ENCODE peak calls at places on chromosomes 1 and 21, in nine cellular contexts. D is keratinocyte, X is SK-N-SH, I is neuronal stem cell, A is GM23248, F is A549, V is neural progenitor cell, R is IMR-90, M is HCT116. N is an unnamed sample.

GRCh38 chr1:9291914-9292360 is 757 bp upstream of the SPSB1 start:
- DNase-seq in D (no peak), X (peak), I (peak), A (peak), F (peak), V (peak), R (peak), M (no peak), N (peak)

GRCh38 chr1:41843378-41843777 is 75.3 kb downstream of the HIVEP3 start:
- DNase-seq in D (no peak), X (no peak), I (no peak), A (peak), F (no peak), V (no peak), R (peak), M (no peak), N (peak)

GRCh38 chr1:246726881-246727280 is 2.7 kb downstream of the SCCPDH start:
- DNase-seq in D (no peak), X (no peak), I (no peak), A (no peak), F (no peak), V (no peak), R (no peak), M (no peak), N (no peak)

GRCh38 chr1:173213665-173214064 is 6.5 kb upstream of the TNFSF4 start:
- DNase-seq in D (no peak), X (no peak), I (no peak), A (no peak), F (no peak), V (no peak), R (no peak), M (no peak), N (peak)

GRCh38 chr1:65658122-65658521 is 134.6 kb upstream of the PDE4B start:
- DNase-seq in D (no peak), X (no peak), I (no peak), A (peak), F (no peak), V (no peak), R (peak), M (no peak), N (peak)

GRCh38 chr1:87685366-87686136 is 356.9 kb downstream of the LMO4 start:
- DNase-seq in D (no peak), X (no peak), I (no peak), A (no peak), F (no peak), V (peak), R (peak), M (no peak), N (no peak)

GRCh38 chr21:45049725-45050359 is 24.5 kb upstream of the ADARB1 start:
- DNase-seq in D (no peak), X (no peak), I (no peak), A (peak), F (no peak), V (peak), R (peak), M (no peak), N (peak)

GRCh38 chr1:162626089-162626488 is 6.2 kb upstream of the DDR2 start:
- DNase-seq in D (no peak), X (no peak), I (no peak), A (peak), F (no peak), V (no peak), R (peak), M (no peak), N (no peak)

GRCh38 chr1:23634840-23635642 is 56.6 kb upstream of the RPL11 start:
- DNase-seq in D (no peak), X (peak), I (peak), A (peak), F (peak), V (peak), R (peak), M (peak), N (peak)

GRCh38 chr1:71522721-71523120 is 441.9 kb upstream of the ZRANB2 start:
- DNase-seq in D (no peak), X (no peak), I (no peak), A (peak), F (no peak), V (no peak), R (no peak), M (no peak), N (peak)

GRCh38 chr21:35156293-35156976 is 107.3 kb upstream of the RUNX1 start:
- DNase-seq in D (no peak), X (no peak), I (no peak), A (no peak), F (peak), V (no peak), R (no peak), M (no peak), N (no peak)

GRCh38 chr1:168082008-168082876 is 54.5 kb downstream of the GPR161 start:
- DNase-seq in D (no peak), X (peak), I (peak), A (peak), F (peak), V (peak), R (peak), M (peak), N (peak)

GRCh38 chr1:179175011-179175934 is 54.2 kb downstream of the ABL2 start:
- DNase-seq in D (no peak), X (no peak), I (no peak), A (peak), F (peak), V (no peak), R (peak), M (no peak), N (peak)

GRCh38 chr21:44710294-44710665 is 1.1 kb downstream of the TSPEAR start:
- DNase-seq in D (no peak), X (peak), I (no peak), A (no peak), F (no peak), V (peak), R (no peak), M (no peak), N (no peak)

GRCh38 chr1:179589524-179589923 is 2.1 kb upstream of the TDRD5 start:
- DNase-seq in D (no peak), X (no peak), I (no peak), A (peak), F (no peak), V (no peak), R (no peak), M (no peak), N (no peak)

GRCh38 chr1:36922593-36923251 is 111.6 kb downstream of the GRIK3 start:
- DNase-seq in D (no peak), X (no peak), I (no peak), A (no peak), F (no peak), V (no peak), R (no peak), M (no peak), N (no peak)

GRCh38 chr1:159951016-159951415 is 3.0 kb downstream of the SLAMF9 start:
- DNase-seq in D (no peak), X (no peak), I (no peak), A (no peak), F (no peak), V (no peak), R (no peak), M (no peak), N (no peak)
- H3K4me2 ChIP-seq in D (no peak), X (no peak), I (no peak), A (no peak), F (no peak), V (no peak), R (no peak), M (no peak), N (no peak)

DNA sequence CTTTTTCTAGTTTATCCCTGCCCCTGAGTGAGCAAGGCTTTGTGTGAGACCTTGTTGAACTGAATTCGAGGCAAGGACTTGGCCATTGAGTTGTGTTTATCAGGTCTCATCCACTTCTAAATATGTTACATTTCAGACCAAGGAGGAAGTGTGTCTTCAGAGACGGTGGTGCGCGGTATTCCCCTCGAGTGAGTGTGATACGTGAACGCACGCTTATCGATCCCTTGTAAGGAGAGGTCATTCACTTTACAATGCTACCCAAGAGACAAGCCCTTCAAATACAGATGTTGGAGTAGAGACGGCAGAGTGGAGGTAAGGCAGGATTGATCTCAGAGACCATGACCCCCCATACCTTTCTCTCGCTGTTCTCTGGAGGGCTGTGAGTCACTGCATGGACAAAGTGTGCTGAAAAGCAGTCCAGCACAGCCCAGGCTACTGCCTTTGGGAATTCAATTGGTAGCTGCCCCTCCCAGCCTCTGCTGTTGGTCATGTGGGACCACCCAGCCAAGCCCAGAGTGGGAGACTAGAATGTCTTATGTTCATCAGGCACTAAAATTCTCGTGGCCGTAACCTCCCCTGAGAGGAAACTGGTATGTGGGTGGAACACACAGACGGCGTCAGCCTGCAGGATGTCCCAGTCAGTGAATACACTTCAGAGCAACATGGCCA is 16.3 kb upstream of the MTARC1 start:
- DNase-seq in D (no peak), X (no peak), I (no peak), A (no peak), F (no peak), V (no peak), R (no peak), M (no peak), N (no peak)
- H3K4me2 ChIP-seq in D (no peak), X (no peak), I (no peak), A (no peak), F (no peak), V (no peak), R (no peak), M (no peak), N (no peak)

DNA sequence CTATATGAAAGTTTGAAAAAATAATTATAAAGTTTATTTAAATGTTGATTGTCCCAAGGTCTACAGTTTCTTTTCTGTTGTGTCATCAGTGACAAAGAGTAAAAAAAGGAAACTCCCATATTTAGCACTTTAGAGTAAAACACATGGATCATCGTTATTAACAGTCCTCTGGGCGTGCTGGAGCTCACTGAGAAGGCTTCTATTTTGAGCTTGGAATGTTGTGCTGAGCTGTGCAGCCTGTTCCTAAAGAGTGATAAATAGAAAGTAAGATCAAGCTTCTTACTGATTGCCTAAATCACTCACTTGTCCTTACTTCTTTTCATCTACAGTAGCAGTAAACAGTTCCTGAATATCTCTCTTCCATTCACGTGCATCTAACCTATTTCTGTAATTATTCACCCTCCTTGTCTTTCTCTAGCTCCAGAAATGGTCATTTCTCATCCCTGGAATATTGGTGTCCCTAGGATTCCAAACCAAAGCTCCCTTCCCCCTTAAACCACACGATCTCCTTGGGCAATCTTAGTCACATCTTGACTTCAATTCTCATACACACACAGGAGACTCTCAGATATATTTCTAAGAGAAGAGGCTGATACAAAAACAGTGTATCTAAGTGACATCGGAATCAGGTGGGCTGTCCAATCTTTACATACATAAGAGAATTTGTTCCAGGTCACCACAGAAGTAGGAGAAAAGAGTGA is 11.9 kb downstream of the GBP5 start:
- DNase-seq in D (no peak), X (no peak), I (no peak), A (peak), F (no peak), V (no peak), R (no peak), M (no peak), N (no peak)
- H3K4me2 ChIP-seq in D (no peak), X (peak), I (no peak), A (peak), F (no peak), V (no peak), R (no peak), M (peak), N (no peak)

GRCh38 chr1:93701619-93702018 is 20.0 kb upstream of the BCAR3 start:
- DNase-seq in D (peak), X (peak), I (no peak), A (peak), F (peak), V (no peak), R (peak), M (peak), N (peak)

GRCh38 chr1:93702828-93703183 is 21.2 kb upstream of the BCAR3 start:
- DNase-seq in D (no peak), X (no peak), I (no peak), A (no peak), F (peak), V (no peak), R (no peak), M (no peak), N (no peak)

GRCh38 chr1:93702102-93702827 is 20.6 kb upstream of the BCAR3 start:
- DNase-seq in D (no peak), X (peak), I (no peak), A (peak), F (no peak), V (no peak), R (no peak), M (no peak), N (peak)

GRCh38 chr1:93704063-93704462 is 22.4 kb upstream of the BCAR3 start:
- DNase-seq in D (no peak), X (no peak), I (no peak), A (no peak), F (no peak), V (no peak), R (no peak), M (no peak), N (no peak)

DNA sequence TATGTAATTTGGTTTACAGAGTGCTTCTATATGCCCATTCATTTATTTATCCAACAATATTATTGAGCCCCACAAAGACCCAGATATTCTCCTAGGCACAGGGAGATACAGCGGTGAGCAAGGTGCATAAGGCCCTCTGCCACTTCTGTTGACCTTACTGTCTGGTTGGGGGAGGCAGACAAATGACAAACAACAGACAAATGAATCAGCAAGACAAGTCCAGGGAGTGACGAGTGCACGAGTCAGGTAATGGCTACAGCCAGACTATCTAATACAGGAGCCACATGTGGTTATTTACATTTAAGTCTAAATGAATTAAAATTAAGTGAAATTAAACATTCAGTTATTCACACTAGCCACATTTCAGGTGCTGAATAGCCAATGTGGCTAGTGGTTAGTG is 22.0 kb upstream of the BCAR3 start:
- DNase-seq in D (no peak), X (no peak), I (no peak), A (peak), F (peak), V (no peak), R (peak), M (no peak), N (peak)
- H3K4me2 ChIP-seq in D (no peak), X (no peak), I (no peak), A (no peak), F (peak), V (no peak), R (no peak), M (peak), N (peak)

GRCh38 chr1:206674236-206674635 is 10.5 kb upstream of the MAPKAPK2 start:
- DNase-seq in D (no peak), X (no peak), I (no peak), A (no peak), F (no peak), V (no peak), R (no peak), M (no peak), N (no peak)

GRCh38 chr1:206674745-206675175 is 9.9 kb upstream of the MAPKAPK2 start:
- DNase-seq in D (peak), X (no peak), I (no peak), A (peak), F (peak), V (no peak), R (peak), M (no peak), N (peak)

GRCh38 chr1:206679738-206680211 is 4.9 kb upstream of the MAPKAPK2 start:
- DNase-seq in D (no peak), X (no peak), I (no peak), A (no peak), F (no peak), V (no peak), R (no peak), M (no peak), N (no peak)

GRCh38 chr1:206678490-206678889 is 6.2 kb upstream of the MAPKAPK2 start:
- DNase-seq in D (no peak), X (no peak), I (no peak), A (no peak), F (no peak), V (no peak), R (no peak), M (no peak), N (no peak)

GRCh38 chr1:206676499-206676898 is 8.2 kb upstream of the MAPKAPK2 start:
- DNase-seq in D (no peak), X (no peak), I (no peak), A (no peak), F (no peak), V (no peak), R (no peak), M (no peak), N (no peak)
- H3K4me2 ChIP-seq in D (no peak), X (no peak), I (no peak), A (no peak), F (no peak), V (no peak), R (no peak), M (no peak), N (no peak)

GRCh38 chr21:32172106-32172505 is 106.7 kb downstream of the MIS18A start:
- DNase-seq in D (no peak), X (no peak), I (no peak), A (no peak), F (no peak), V (no peak), R (no peak), M (no peak), N (no peak)
- H3K4me2 ChIP-seq in D (no peak), X (no peak), I (no peak), A (no peak), F (no peak), V (no peak), R (no peak), M (no peak), N (no peak)